ENCODE peak calls at places on chromosomes 4 and X, in six cellular contexts. M, S, G, O, C and D are unnamed samples.

GRCh38 chrX:10939384-10939783 is 171.7 kb upstream of the HCCS start:
- DNase-seq in C (no peak), S (peak; percentile 77), M (no peak), G (no peak), O (peak; percentile 11), D (peak; percentile 10)

GRCh38 chr4:112916868-112917267 is 132.6 kb upstream of the ANK2 start:
- DNase-seq in G (no peak), C (peak; percentile 15), O (no peak), M (no peak), S (no peak), D (no peak)

GRCh38 chr4:188297873-188298272 is 158.6 kb downstream of the TRIML1 start:
- DNase-seq in O (peak; percentile 43), G (no peak), S (no peak), C (peak; percentile 7), M (no peak), D (peak; percentile 23)

GRCh38 chr4:65383589-65384305 is 286.5 kb downstream of the EPHA5 start:
- DNase-seq in M (no peak), O (peak; percentile 29), S (peak; percentile 95), C (peak; percentile 0), G (peak; percentile 49), D (no peak)

GRCh38 chrX:14497184-14497666 is 32.1 kb upstream of the GLRA2 start:
- DNase-seq in M (no peak), G (no peak), O (no peak), S (no peak), C (peak; percentile 48), D (no peak)

GRCh38 chr4:187849556-187850245 is 145.9 kb upstream of the ZFP42 start:
- DNase-seq in G (no peak), S (no peak), C (no peak), M (no peak), O (no peak), D (no peak)

GRCh38 chr4:158814636-158815035 is 45.8 kb downstream of the FNIP2 start:
- DNase-seq in G (no peak), M (no peak), O (peak; percentile 25), C (no peak), S (no peak), D (no peak)

GRCh38 chr4:185838104-185838452 is 26.1 kb upstream of the SORBS2 start:
- DNase-seq in O (no peak), C (no peak), G (no peak), M (no peak), S (no peak), D (no peak)

GRCh38 chr4:154082760-154083530 is 294.1 kb upstream of the SFRP2 start:
- DNase-seq in O (peak; percentile 77), G (no peak), S (peak; percentile 40), M (no peak), C (no peak), D (peak; percentile 19)

GRCh38 chr4:26912810-26913209 is 52.2 kb downstream of the STIM2 start:
- DNase-seq in S (no peak), G (no peak), C (no peak), M (no peak), O (no peak), D (no peak)

GRCh38 chrX:130299279-130300009 is 30.7 kb upstream of the ZNF280C start:
- DNase-seq in O (no peak), G (no peak), M (no peak), C (no peak), S (no peak), D (no peak)

GRCh38 chr4:15385515-15385914 is 42.3 kb upstream of the C1QTNF7 start:
- DNase-seq in S (no peak), C (no peak), M (no peak), O (no peak), G (no peak), D (no peak)

GRCh38 chr4:15164571-15164970 is 162.3 kb downstream of the CPEB2 start:
- DNase-seq in C (no peak), G (no peak), S (peak; percentile 17), O (peak; percentile 60), M (no peak), D (no peak)

GRCh38 chrX:101485212-101486064 is at the start of gene ARMCX4:
- DNase-seq in S (no peak), M (peak; percentile 58), C (peak; percentile 64), O (peak; percentile 18), G (peak; percentile 75), D (no peak)

GRCh38 chr4:98664959-98665358 is 6.5 kb upstream of the TSPAN5 start:
- DNase-seq in G (no peak), S (no peak), M (no peak), C (no peak), O (no peak), D (no peak)

GRCh38 chr4:151325320-151326246 is at the start of gene SH3D19:
- DNase-seq in G (peak; percentile 91), S (peak; percentile 85), M (peak; percentile 77), C (peak; percentile 58), O (peak; percentile 78), D (no peak)

GRCh38 chr4:62429297-62429696 is 1229.2 kb downstream of the ADGRL3 start:
- DNase-seq in S (no peak), G (no peak), C (no peak), O (no peak), M (no peak), D (no peak)

GRCh38 chrX:21493226-21493850 is 119.1 kb downstream of the CNKSR2 start:
- DNase-seq in G (peak; percentile 24), S (peak; percentile 34), C (peak; percentile 9), M (no peak), O (peak; percentile 11), D (no peak)

GRCh38 chr4:107546637-107547036 is 173.4 kb downstream of the PAPSS1 start:
- DNase-seq in G (no peak), M (no peak), S (no peak), C (no peak), O (peak; percentile 89), D (no peak)

GRCh38 chr4:107552306-107552705 is 167.7 kb downstream of the PAPSS1 start:
- DNase-seq in O (peak; percentile 14), S (no peak), M (no peak), G (no peak), C (no peak), D (no peak)

DNA sequence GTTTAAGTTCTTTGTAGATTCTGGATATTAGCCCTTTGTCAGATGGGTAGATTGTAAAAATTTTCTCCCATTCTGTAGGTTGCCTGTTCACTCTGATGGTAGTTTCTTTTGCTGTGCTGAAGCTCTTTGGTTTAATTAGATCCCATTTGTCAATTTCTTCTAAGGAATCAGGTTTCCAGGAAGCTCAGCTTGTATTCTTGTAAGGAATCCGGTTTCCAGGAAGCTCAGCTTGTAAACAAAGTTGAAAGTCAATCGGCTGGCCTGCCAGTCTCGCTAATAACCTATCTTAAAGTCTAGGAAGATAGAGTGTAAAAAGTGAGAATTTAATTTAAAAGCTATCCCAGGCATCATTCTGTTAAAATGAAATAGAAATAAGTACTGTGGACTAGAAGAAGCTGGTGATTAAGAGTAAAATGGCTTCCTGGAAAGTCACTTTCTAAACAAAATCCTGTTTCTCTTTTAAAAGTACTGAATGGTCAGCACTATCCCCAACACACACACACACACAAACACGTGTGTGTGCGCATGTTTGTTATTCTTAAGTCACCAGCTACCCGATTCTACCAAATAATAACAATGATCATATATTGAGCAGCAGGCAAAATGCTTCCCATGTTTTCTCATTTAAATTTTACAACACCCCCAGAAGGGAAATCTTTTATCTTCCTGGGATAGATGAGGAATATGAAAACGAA is 171.7 kb downstream of the PAPSS1 start:
- DNase-seq in G (peak; percentile 84), M (no peak), S (peak; percentile 34), C (peak; percentile 23), O (no peak), D (no peak)
- H3K4me3 ChIP-seq in G (no peak overlapping the region), M (no peak overlapping the region), S (peak overlapping the region; percentile 43), C (no peak overlapping the region), O (no peak overlapping the region), D (no peak overlapping the region)

GRCh38 chrX:54808109-54808604 is 612 bp downstream of the MAGED2 start:
- DNase-seq in G (peak; percentile 58), O (no peak), S (no peak), M (peak; percentile 80), C (no peak), D (no peak)

GRCh38 chrX:54812306-54812705 is 4.8 kb downstream of the MAGED2 start:
- DNase-seq in G (no peak), O (no peak), S (no peak), M (no peak), C (no peak), D (no peak)

GRCh38 chrX:54811301-54811885 is 3.8 kb downstream of the MAGED2 start:
- DNase-seq in O (no peak), S (no peak), M (no peak), C (no peak), G (no peak), D (no peak)

GRCh38 chrX:54808605-54809483 is 1.3 kb downstream of the MAGED2 start:
- DNase-seq in S (peak; percentile 96), O (peak; percentile 87), G (peak; percentile 98), C (peak; percentile 97), M (peak; percentile 90), D (peak; percentile 78)

GRCh38 chrX:54810532-54810931 is 3.0 kb downstream of the MAGED2 start:
- DNase-seq in M (no peak), G (no peak), S (no peak), C (no peak), O (no peak), D (no peak)
- H3K36me3 ChIP-seq in M (no peaks in the 10 kb centered on the region), G (peaks cover 45% of the 10 kb centered on the region), S (peaks cover 18% of the 10 kb centered on the region), C (peaks cover 1% of the 10 kb centered on the region), O (no peaks in the 10 kb centered on the region), D (no peaks in the 10 kb centered on the region)

DNA sequence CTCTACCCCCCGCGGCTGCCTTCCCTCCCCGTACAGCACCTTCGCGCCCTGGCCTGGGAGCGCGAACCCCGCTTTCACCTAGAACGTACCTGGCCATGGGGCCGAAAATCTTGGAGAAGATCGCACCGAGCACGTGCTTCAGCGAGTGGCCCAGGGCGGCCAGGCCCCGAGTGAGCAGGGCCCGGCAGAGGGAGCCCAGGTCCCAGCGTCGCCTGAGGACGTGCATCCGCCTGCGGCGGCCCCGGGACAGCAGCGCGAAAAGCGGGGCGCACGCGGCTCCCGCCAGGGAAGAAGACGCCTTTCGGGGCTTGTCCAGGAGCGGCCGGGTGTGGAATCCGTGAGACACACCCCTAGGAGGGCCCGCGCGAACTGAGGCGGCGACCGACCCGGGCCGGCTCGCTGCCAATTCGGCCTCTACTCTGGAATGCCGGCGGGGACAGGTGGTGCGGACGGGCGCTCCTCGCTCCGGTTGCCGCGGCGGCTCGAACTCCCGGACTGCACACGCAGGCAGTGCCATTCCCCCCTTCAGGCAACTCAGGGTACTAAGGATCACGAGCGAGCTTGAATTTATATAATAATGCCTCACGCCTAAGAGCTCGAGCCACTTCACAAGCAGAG is at the start of gene HS6ST2:
- DNase-seq in G (peak; percentile 1), C (no peak), M (peak; percentile 19), O (no peak), S (no peak), D (no peak)
- TF ChIP-seq CTCF in G (no peak), C (no peak), M (no peak), O (no peak), S (no peak), D (no peak)

DNA sequence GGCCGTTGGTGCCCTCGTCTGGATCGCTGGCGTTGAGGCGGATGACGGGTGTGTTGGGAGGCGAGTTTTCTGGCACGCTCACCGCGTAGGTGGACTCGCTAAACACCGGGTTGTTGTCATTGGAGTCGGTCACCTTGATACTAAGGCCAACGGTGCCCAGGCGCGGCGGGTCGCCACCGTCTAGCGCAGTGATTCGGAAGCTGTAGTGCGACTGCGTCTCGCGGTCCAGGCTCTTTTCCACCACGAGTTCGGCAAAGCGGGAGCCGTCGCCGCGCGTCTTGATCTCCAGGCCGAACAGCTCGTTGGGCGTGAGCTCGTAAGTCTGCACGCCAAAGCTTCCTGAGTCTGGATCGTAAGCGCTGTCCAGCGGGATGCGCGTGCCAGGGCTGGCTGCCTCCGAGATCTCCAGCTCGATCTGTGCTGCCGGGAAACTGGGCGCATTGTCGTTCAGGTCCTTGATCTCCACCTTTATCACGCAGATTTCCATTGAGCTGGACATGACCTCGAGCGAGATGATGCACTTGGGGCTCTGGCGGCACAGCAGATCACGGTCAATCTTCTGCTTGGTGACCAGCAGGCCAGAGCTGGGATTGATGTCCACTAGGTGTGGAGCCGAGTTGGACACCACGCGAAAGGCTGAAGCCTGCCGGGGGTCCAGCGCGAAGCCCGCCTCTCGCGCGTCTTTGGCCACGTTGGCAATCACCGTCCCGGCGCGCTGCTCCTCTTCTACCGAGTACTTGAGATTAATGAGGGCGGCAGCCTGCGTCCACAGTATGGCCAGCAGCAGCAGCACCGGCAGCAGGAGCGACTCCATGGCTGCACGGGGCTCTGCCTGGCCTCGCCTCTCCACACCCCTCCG is 2.1 kb downstream of the PCDH19 start:
- DNase-seq in M (no peak), G (peak; percentile 24), S (no peak), C (no peak), O (no peak), D (no peak)
- H3K4me3 ChIP-seq in M (peak overlapping the region; percentile 42), G (no peak overlapping the region), S (no peak overlapping the region), C (no peak overlapping the region), O (no peak overlapping the region), D (no peak overlapping the region)